ENCODE peak calls at places on chromosomes 2 and 18, in five cellular contexts. L is AML-193, A is RPMI7951, T is SJSA1, P is foreskin fibroblast. O is an unnamed sample.

GRCh38 chr18:54031243-54031642 is 193.2 kb downstream of the MBD2 start:
- DNase-seq in T (no peak), L (no peak), P (no peak), A (no peak), O (no peak)

GRCh38 chr2:31299547-31299946 is 65.6 kb downstream of the EHD3 start:
- DNase-seq in P (no peak), A (no peak), T (no peak), L (no peak), O (no peak)

GRCh38 chr2:127859712-127860085 is 1.7 kb upstream of the POLR2D start:
- DNase-seq in A (no peak), L (no peak), P (peak), T (no peak), O (peak)

GRCh38 chr2:73642338-73643018 is at the start of gene NAT8:
- DNase-seq in P (no peak), A (no peak), T (no peak), L (no peak), O (no peak)

GRCh38 chr2:16546128-16546754 is 119.4 kb downstream of the CYRIA start:
- DNase-seq in A (peak), L (peak), P (no peak), T (peak), O (peak)

GRCh38 chr2:220504890-220505564 is 877.6 kb downstream of the SLC4A3 start:
- DNase-seq in L (no peak), A (no peak), T (peak), P (peak), O (peak)

GRCh38 chr2:74228772-74229171 is 30.4 kb downstream of the MTHFD2 start:
- DNase-seq in L (no peak), A (no peak), T (no peak), P (no peak), O (no peak)

GRCh38 chr2:68908392-68908970 is 37.3 kb upstream of the BMP10 start:
- DNase-seq in T (no peak), P (peak), L (peak), A (peak), O (no peak)

GRCh38 chr2:213101109-213101508 is 50.3 kb downstream of the IKZF2 start:
- DNase-seq in P (no peak), T (no peak), A (no peak), L (no peak), O (no peak)

GRCh38 chr2:197867630-197868029 is 63.2 kb downstream of the PLCL1 start:
- DNase-seq in P (no peak), L (no peak), T (no peak), A (no peak), O (no peak)

GRCh38 chr18:35322486-35323258 is 21.5 kb downstream of the ZNF24 start:
- DNase-seq in P (peak), T (no peak), A (no peak), L (no peak), O (peak)

GRCh38 chr2:224957540-224958465 is 84.5 kb downstream of the DOCK10 start:
- DNase-seq in L (no peak), T (no peak), P (peak), A (no peak), O (no peak)

GRCh38 chr2:17171446-17172049 is 346.7 kb downstream of the RAD51AP2 start:
- DNase-seq in L (no peak), T (peak), P (peak), A (no peak), O (peak)

GRCh38 chr2:150792780-150793300 is 305.4 kb upstream of the RND3 start:
- DNase-seq in T (no peak), A (no peak), P (no peak), L (no peak), O (no peak)

GRCh38 chr2:103459302-103459701 is 697.5 kb downstream of the TMEM182 start:
- DNase-seq in A (no peak), T (no peak), P (no peak), L (no peak), O (no peak)

GRCh38 chr2:30392097-30392496 is 54.9 kb upstream of the LCLAT1 start:
- DNase-seq in P (no peak), L (no peak), T (no peak), A (no peak), O (no peak)

GRCh38 chr18:11179959-11180519 is 30.7 kb upstream of the PIEZO2 start:
- DNase-seq in L (no peak), A (no peak), T (no peak), P (no peak), O (no peak)

GRCh38 chr18:58863539-58864145 is 1.0 kb upstream of the ZNF532 start:
- DNase-seq in P (peak), L (no peak), T (peak), A (peak), O (peak)